ENCODE peak calls at places on chromosome 4, in ten cellular contexts. H is PC-9, J is AG09319, W is A549, K is mammary epithelial cell, F is AG04450, P is SK-N-SH, A is nephron progenitor cell, B is GM23338, V is endothelial cell. T is an unnamed sample.
A peak's percentile ranks its signal among the peaks of the same experiment; 100 is the strongest.

GRCh38 chr4:59091376-59092142 is 1981.4 kb upstream of the IGFBP7 start:
- DNase-seq in H (peak; percentile 2), K (no peak), A (no peak), J (no peak), V (no peak), P (no peak), F (no peak), W (no peak), B (peak; percentile 6), T (peak; percentile 12)

GRCh38 chr4:81607947-81608346 is 136.2 kb upstream of the RASGEF1B start:
- DNase-seq in H (no peak), P (no peak), K (peak; percentile 61), A (no peak), F (no peak), B (no peak), V (no peak), J (no peak), W (no peak), T (no peak)

GRCh38 chr4:158131037-158131436 is 41.8 kb downstream of the GASK1B start:
- DNase-seq in B (no peak), W (no peak), P (no peak), V (no peak), F (no peak), A (no peak), H (no peak), K (peak; percentile 61), J (peak; percentile 63), T (no peak)

GRCh38 chr4:14070289-14070880 is 442.9 kb upstream of the BOD1L1 start:
- DNase-seq in H (no peak), V (no peak), W (no peak), A (no peak), F (no peak), P (no peak), K (no peak), J (no peak), B (no peak), T (no peak)

GRCh38 chr4:168634276-168634802 is 137.5 kb downstream of the PALLD start:
- DNase-seq in V (no peak), F (peak; percentile 84), B (no peak), K (peak; percentile 85), P (no peak), J (peak; percentile 89), A (peak; percentile 50), W (no peak), H (peak; percentile 59), T (no peak)

GRCh38 chr4:168569066-168569908 is 72.4 kb downstream of the PALLD start:
- DNase-seq in V (peak; percentile 59), B (no peak), H (peak; percentile 62), W (peak; percentile 68), F (no peak), J (no peak), P (no peak), A (no peak), K (peak; percentile 91), T (no peak)

GRCh38 chr4:126071346-126072333 is 756.9 kb downstream of the FAT4 start:
- DNase-seq in B (no peak), W (no peak), K (peak; percentile 23), F (peak; percentile 42), A (no peak), J (peak; percentile 44), V (no peak), P (peak; percentile 22), H (no peak), T (no peak)

GRCh38 chr4:133150643-133151300 is 1.7 kb downstream of the PCDH10 start:
- DNase-seq in J (no peak), A (peak; percentile 49), B (peak; percentile 66), P (peak; percentile 20), H (no peak), F (no peak), K (no peak), W (peak; percentile 14), V (peak; percentile 35), T (peak; percentile 45)

GRCh38 chr4:3235030-3235345 is 14.0 kb upstream of the MSANTD1 start:
- DNase-seq in A (no peak), H (no peak), J (no peak), K (no peak), V (no peak), W (no peak), B (no peak), F (no peak), P (no peak), T (no peak)

DNA sequence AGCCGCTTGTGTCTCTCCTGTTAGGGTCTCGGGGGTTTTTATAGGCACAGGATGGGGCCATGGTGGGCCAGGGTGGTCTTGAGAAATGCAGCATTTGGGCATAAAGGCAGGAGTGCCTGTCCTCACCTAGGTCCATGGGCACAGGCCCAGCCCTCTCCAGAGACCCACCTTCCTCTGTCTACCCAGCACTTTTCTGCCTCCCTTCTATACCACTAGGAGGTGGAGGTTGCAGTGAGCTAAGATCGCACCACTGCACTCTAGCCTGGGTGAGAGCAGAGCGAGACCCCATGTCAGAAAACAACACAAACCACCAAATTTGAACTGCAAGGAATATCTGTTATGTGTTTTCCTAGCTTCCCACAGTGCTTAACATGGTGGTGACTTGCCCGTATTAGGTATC is 38.0 kb downstream of the MOB1B start:
- DNase-seq in W (no peak), V (no peak), P (no peak), K (no peak), H (no peak), F (no peak), J (no peak), A (no peak), B (peak; percentile 57), T (no peak)
- TF ChIP-seq CTCF in W (no peak), V (no peak), P (peak; percentile 9), K (no peak), H (no peak), F (no peak), J (no peak), A (no peak), B (peak; percentile 31), T (no peak)

DNA sequence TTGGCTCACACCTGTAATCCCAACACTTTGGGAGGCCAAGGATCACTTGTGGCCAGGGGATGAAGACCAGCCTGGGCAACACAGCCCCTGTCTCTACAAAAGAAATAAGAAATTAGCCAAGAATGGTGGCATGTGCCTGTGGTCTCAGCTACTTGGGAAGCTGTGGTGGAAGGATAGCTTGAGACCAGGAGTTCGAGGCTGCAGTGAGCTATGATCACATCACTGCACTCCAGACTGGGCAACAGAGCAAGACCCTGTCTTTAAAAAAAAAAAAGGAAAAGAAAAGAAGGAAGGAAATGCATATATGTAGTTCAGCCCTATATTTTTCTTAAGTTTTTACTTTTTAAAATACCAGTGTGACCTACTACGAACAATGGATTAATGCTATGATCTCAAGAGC is 15.1 kb downstream of the PRSS48 start:
- DNase-seq in V (no peak), H (no peak), B (no peak), J (no peak), A (no peak), K (no peak), W (no peak), P (no peak), F (no peak), T (no peak)
- TF ChIP-seq CTCF in V (no peak), H (no peak), B (no peak), J (no peak), A (no peak), K (no peak), W (no peak), P (no peak), F (no peak), T (no peak)

GRCh38 chr4:87012265-87012953 is 77.6 kb downstream of the AFF1 start:
- DNase-seq in A (no peak), P (no peak), V (no peak), W (peak; percentile 64), H (no peak), B (no peak), K (no peak), F (no peak), J (no peak), T (no peak)
- TF ChIP-seq CTCF in A (no peak), P (no peak), V (no peak), W (no peak), H (no peak), B (no peak), K (no peak), F (no peak), J (no peak), T (no peak)

DNA sequence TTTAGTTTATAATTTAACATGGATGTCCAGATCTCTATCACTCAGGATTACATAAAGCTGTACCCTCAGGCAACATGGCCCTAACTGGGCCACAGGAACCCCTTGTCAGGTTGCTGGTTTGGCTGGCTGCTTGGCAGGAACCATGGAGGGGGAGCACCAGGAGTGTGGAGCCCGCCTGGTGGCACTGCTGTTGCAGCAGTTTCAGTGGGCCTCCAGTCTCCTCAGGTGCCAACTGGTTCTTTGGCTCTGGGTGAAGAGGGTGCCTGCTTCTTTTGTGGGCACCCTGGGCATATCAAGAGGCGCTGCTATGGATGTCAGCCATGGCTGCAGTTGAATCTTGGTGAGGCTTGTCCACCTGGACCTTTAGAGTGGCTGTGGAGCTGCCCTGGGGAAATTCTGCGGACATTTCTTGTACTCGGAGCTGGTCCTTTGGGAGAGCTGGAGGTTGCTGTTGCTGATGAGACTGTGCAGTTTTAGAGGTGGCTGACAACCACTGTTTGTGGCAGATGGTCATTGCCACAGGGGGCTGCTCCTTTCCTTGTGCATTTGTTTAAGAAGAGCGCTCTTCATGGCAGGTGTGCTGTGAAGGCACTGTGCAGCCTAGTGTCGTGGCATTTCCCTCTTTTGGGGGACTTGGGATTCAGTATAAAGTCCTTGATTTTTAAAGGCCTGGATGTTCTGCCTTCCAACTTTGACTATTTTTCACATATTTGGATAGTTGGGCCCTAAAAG is 10.3 kb upstream of the SMIM14 start:
- DNase-seq in W (no peak), A (no peak), J (no peak), H (no peak), B (no peak), V (no peak), F (no peak), P (peak; percentile 27), K (no peak), T (peak; percentile 25)
- TF ChIP-seq CTCF in W (no peak), A (no peak), J (no peak), H (no peak), B (no peak), V (no peak), F (no peak), P (no peak), K (no peak), T (no peak)

GRCh38 chr4:76951333-76952033 is 1.9 kb downstream of the SEPTIN11 start:
- DNase-seq in K (no peak), F (no peak), A (no peak), P (no peak), B (no peak), H (no peak), J (no peak), W (no peak), V (no peak), T (no peak)
- TF ChIP-seq CTCF in K (no peak), F (no peak), A (no peak), P (no peak), B (no peak), H (no peak), J (no peak), W (no peak), V (no peak), T (no peak)

T was measured in glutamatergic neuron.